ENCODE peak calls at places on chromosomes 1 and 21, in five cellular contexts. One of them, this sample, is unnamed.

GRCh38 chr1:118118469-118118868 is 66.6 kb downstream of the SPAG17 start:
- DNase-seq in AG20443: no peak
- DNase-seq in NCI-H1092: no peak
- DNase-seq in MV-4-11: no peak
- DNase-seq in MCF 10A: no peak
- DNase-seq in this sample: no peak

GRCh38 chr1:109446236-109446635 is 20.0 kb upstream of the PSMA5 start:
- DNase-seq in MCF 10A: no peak
- DNase-seq in AG20443: peak
- DNase-seq in NCI-H1092: no peak
- DNase-seq in MV-4-11: no peak
- DNase-seq in this sample: no peak

GRCh38 chr1:35876988-35877387 is 6.0 kb upstream of the AGO1 start:
- DNase-seq in NCI-H1092: no peak
- DNase-seq in MV-4-11: no peak
- DNase-seq in AG20443: peak
- DNase-seq in MCF 10A: peak
- DNase-seq in this sample: no peak

GRCh38 chr1:33080373-33080772 is 580 bp upstream of the AZIN2 start:
- DNase-seq in MV-4-11: no peak
- DNase-seq in AG20443: no peak
- DNase-seq in MCF 10A: no peak
- DNase-seq in NCI-H1092: no peak
- DNase-seq in this sample: no peak

GRCh38 chr1:152436593-152437338 is 22.7 kb upstream of the CRNN start:
- DNase-seq in NCI-H1092: no peak
- DNase-seq in AG20443: peak
- DNase-seq in MV-4-11: no peak
- DNase-seq in MCF 10A: peak
- DNase-seq in this sample: no peak

GRCh38 chr1:167486090-167486824 is 32.1 kb downstream of the CD247 start:
- DNase-seq in AG20443: peak
- DNase-seq in MCF 10A: no peak
- DNase-seq in NCI-H1092: no peak
- DNase-seq in MV-4-11: no peak
- DNase-seq in this sample: no peak

GRCh38 chr21:45973475-45974072 is 8.0 kb upstream of the COL6A1 start:
- DNase-seq in AG20443: peak
- DNase-seq in MCF 10A: peak
- DNase-seq in MV-4-11: peak
- DNase-seq in NCI-H1092: peak
- DNase-seq in this sample: peak

GRCh38 chr1:184409011-184409410 is 22.2 kb downstream of the C1orf21 start:
- DNase-seq in MCF 10A: no peak
- DNase-seq in NCI-H1092: no peak
- DNase-seq in MV-4-11: no peak
- DNase-seq in AG20443: peak
- DNase-seq in this sample: no peak

GRCh38 chr1:6105763-6106162 is 60.1 kb downstream of the KCNAB2 start:
- DNase-seq in MCF 10A: no peak
- DNase-seq in AG20443: no peak
- DNase-seq in NCI-H1092: no peak
- DNase-seq in MV-4-11: no peak
- DNase-seq in this sample: no peak

GRCh38 chr1:113928129-113928949 is 785 bp upstream of the HIPK1 start:
- DNase-seq in MV-4-11: peak
- DNase-seq in NCI-H1092: no peak
- DNase-seq in AG20443: no peak
- DNase-seq in MCF 10A: no peak
- DNase-seq in this sample: no peak

GRCh38 chr1:115679141-115679611 is 37.4 kb downstream of the VANGL1 start:
- DNase-seq in MCF 10A: peak
- DNase-seq in MV-4-11: no peak
- DNase-seq in AG20443: peak
- DNase-seq in NCI-H1092: no peak
- DNase-seq in this sample: no peak

GRCh38 chr1:152440635-152441471 is 26.8 kb upstream of the CRNN start:
- DNase-seq in MV-4-11: peak
- DNase-seq in AG20443: peak
- DNase-seq in MCF 10A: peak
- DNase-seq in NCI-H1092: no peak
- DNase-seq in this sample: peak

GRCh38 chr1:234645474-234645953 is 35.5 kb upstream of the IRF2BP2 start:
- DNase-seq in NCI-H1092: no peak
- DNase-seq in AG20443: no peak
- DNase-seq in MV-4-11: peak
- DNase-seq in MCF 10A: no peak
- DNase-seq in this sample: no peak

GRCh38 chr1:166166701-166167394 is at the start of gene FAM78B:
- DNase-seq in MV-4-11: no peak
- DNase-seq in NCI-H1092: peak
- DNase-seq in MCF 10A: peak
- DNase-seq in AG20443: peak
- DNase-seq in this sample: peak

GRCh38 chr1:62301726-62302390 is 17.4 kb downstream of the KANK4 start:
- DNase-seq in AG20443: no peak
- DNase-seq in NCI-H1092: no peak
- DNase-seq in MV-4-11: no peak
- DNase-seq in MCF 10A: no peak
- DNase-seq in this sample: peak

GRCh38 chr1:107010582-107010981 is 45.9 kb upstream of the PRMT6 start:
- DNase-seq in MV-4-11: no peak
- DNase-seq in MCF 10A: no peak
- DNase-seq in NCI-H1092: no peak
- DNase-seq in AG20443: no peak
- DNase-seq in this sample: no peak

GRCh38 chr1:43054961-43055360 is 96.3 kb upstream of the SLC2A1 start:
- DNase-seq in MV-4-11: no peak
- DNase-seq in NCI-H1092: no peak
- DNase-seq in AG20443: no peak
- DNase-seq in MCF 10A: no peak
- DNase-seq in this sample: no peak

GRCh38 chr1:157193702-157194391 is 55.7 kb upstream of the ETV3 start:
- DNase-seq in MCF 10A: peak
- DNase-seq in AG20443: peak
- DNase-seq in MV-4-11: peak
- DNase-seq in NCI-H1092: peak
- DNase-seq in this sample: peak

GRCh38 chr1:43797926-43798325 is 90.6 kb downstream of the ST3GAL3 start:
- DNase-seq in MV-4-11: peak
- DNase-seq in MCF 10A: no peak
- DNase-seq in AG20443: no peak
- DNase-seq in NCI-H1092: no peak
- DNase-seq in this sample: no peak

GRCh38 chr1:108053291-108054023 is 88.5 kb upstream of the VAV3 start:
- DNase-seq in MCF 10A: peak
- DNase-seq in AG20443: peak
- DNase-seq in NCI-H1092: no peak
- DNase-seq in MV-4-11: peak
- DNase-seq in this sample: no peak

GRCh38 chr1:150629115-150629928 is at the start of gene ENSA:
- DNase-seq in AG20443: peak
- DNase-seq in NCI-H1092: peak
- DNase-seq in MV-4-11: peak
- DNase-seq in MCF 10A: peak
- DNase-seq in this sample: peak

GRCh38 chr1:248872752-248873408 is 14.0 kb upstream of the ZNF692 start:
- DNase-seq in MV-4-11: peak
- DNase-seq in AG20443: peak
- DNase-seq in NCI-H1092: peak
- DNase-seq in MCF 10A: peak
- DNase-seq in this sample: peak

GRCh38 chr21:30138483-30138882 is 28.1 kb downstream of the CLDN17 start:
- DNase-seq in MCF 10A: no peak
- DNase-seq in MV-4-11: no peak
- DNase-seq in AG20443: no peak
- DNase-seq in NCI-H1092: no peak
- DNase-seq in this sample: no peak

GRCh38 chr1:20530261-20530660 is 22.1 kb upstream of the FAM43B start:
- DNase-seq in MV-4-11: no peak
- DNase-seq in AG20443: no peak
- DNase-seq in MCF 10A: no peak
- DNase-seq in NCI-H1092: peak
- DNase-seq in this sample: no peak

GRCh38 chr1:38029081-38029681 is 16.6 kb downstream of the UTP11 start:
- DNase-seq in NCI-H1092: peak
- DNase-seq in MCF 10A: peak
- DNase-seq in AG20443: no peak
- DNase-seq in MV-4-11: no peak
- DNase-seq in this sample: no peak

GRCh38 chr1:9833632-9834031 is 9.9 kb upstream of the CLSTN1 start:
- DNase-seq in MCF 10A: no peak
- DNase-seq in AG20443: no peak
- DNase-seq in MV-4-11: peak
- DNase-seq in NCI-H1092: no peak
- DNase-seq in this sample: no peak

GRCh38 chr1:157152510-157152909 is 14.3 kb upstream of the ETV3 start:
- DNase-seq in MCF 10A: no peak
- DNase-seq in MV-4-11: no peak
- DNase-seq in AG20443: no peak
- DNase-seq in NCI-H1092: no peak
- DNase-seq in this sample: no peak

GRCh38 chr1:240582953-240583352 is 29.0 kb downstream of the GREM2 start:
- DNase-seq in MV-4-11: no peak
- DNase-seq in MCF 10A: no peak
- DNase-seq in NCI-H1092: no peak
- DNase-seq in AG20443: no peak
- DNase-seq in this sample: no peak

GRCh38 chr1:157992031-157992568 is 1.3 kb upstream of the KIRREL1 start:
- DNase-seq in MV-4-11: no peak
- DNase-seq in AG20443: peak
- DNase-seq in MCF 10A: peak
- DNase-seq in NCI-H1092: peak
- DNase-seq in this sample: no peak

GRCh38 chr1:176779655-176780328 is 316.8 kb downstream of the PAPPA2 start:
- DNase-seq in AG20443: no peak
- DNase-seq in NCI-H1092: no peak
- DNase-seq in MCF 10A: no peak
- DNase-seq in MV-4-11: no peak
- DNase-seq in this sample: no peak

GRCh38 chr1:108200627-108201106 is 524 bp upstream of the SLC25A24 start:
- DNase-seq in MV-4-11: peak
- DNase-seq in AG20443: peak
- DNase-seq in NCI-H1092: peak
- DNase-seq in MCF 10A: peak
- DNase-seq in this sample: peak

GRCh38 chr1:187226396-187226795 is 397.6 kb downstream of the PLA2G4A start:
- DNase-seq in NCI-H1092: no peak
- DNase-seq in MV-4-11: no peak
- DNase-seq in AG20443: no peak
- DNase-seq in MCF 10A: peak
- DNase-seq in this sample: no peak

GRCh38 chr1:210597555-210598134 is 268.9 kb downstream of the HHAT start:
- DNase-seq in MV-4-11: peak
- DNase-seq in NCI-H1092: no peak
- DNase-seq in AG20443: peak
- DNase-seq in MCF 10A: peak
- DNase-seq in this sample: no peak

This sample was measured in SHP77 treated with DMSO at 0.1 percent for 48 hours.